ENCODE peak calls at places on chromosomes 2 and 18, in seven cellular contexts. F is GM06990, V is astrocyte, S is AG10803, G is thyroid gland, J is upper lobe of right lung, U is AG04449. D is an unnamed sample.

GRCh38 chr18:54023471-54023870 is 201.0 kb downstream of the MBD2 start:
- DNase-seq in F (no peak), V (peak), S (peak), G (no peak), J (no peak), U (peak), D (no peak)

GRCh38 chr2:70190086-70190412 is 770 bp downstream of the C2orf42 start:
- DNase-seq in F (no peak), V (no peak), S (peak), G (no peak), J (no peak), U (no peak), D (peak)

GRCh38 chr2:126050991-126051736 is 604.8 kb upstream of the GYPC start:
- DNase-seq in F (no peak), V (no peak), S (no peak), G (no peak), J (no peak), U (no peak), D (no peak)

GRCh38 chr18:58447342-58448190 is 181.3 kb downstream of the ALPK2 start:
- DNase-seq in F (no peak), V (peak), S (peak), G (peak), J (no peak), U (no peak), D (no peak)

GRCh38 chr2:73111300-73112025 is 1.3 kb downstream of the RAB11FIP5 start:
- DNase-seq in F (no peak), V (peak), S (no peak), G (peak), J (peak), U (no peak), D (no peak)

GRCh38 chr18:47752796-47753645 is 177.4 kb downstream of the SMAD2 start:
- DNase-seq in F (no peak), V (no peak), S (no peak), G (no peak), J (no peak), U (no peak), D (no peak)

GRCh38 chr2:178101321-178102079 is 10.7 kb upstream of the RBM45 start:
- DNase-seq in F (no peak), V (no peak), S (no peak), G (no peak), J (no peak), U (no peak), D (no peak)

GRCh38 chr2:181784556-181784955 is 104.2 kb upstream of the NEUROD1 start:
- DNase-seq in F (no peak), V (peak), S (peak), G (no peak), J (no peak), U (no peak), D (no peak)

GRCh38 chr2:197034969-197035368 is 108.5 kb upstream of the PGAP1 start:
- DNase-seq in F (no peak), V (no peak), S (no peak), G (no peak), J (no peak), U (no peak), D (no peak)

GRCh38 chr2:23697676-23698075 is 229.2 kb downstream of the ATAD2B start:
- DNase-seq in F (no peak), V (peak), S (no peak), G (no peak), J (no peak), U (no peak), D (no peak)

GRCh38 chr2:206988884-206989283 is 49.6 kb downstream of the CPO start:
- DNase-seq in F (no peak), V (no peak), S (no peak), G (no peak), J (no peak), U (no peak), D (no peak)

GRCh38 chr2:96142217-96143113 is 2.8 kb downstream of the DUSP2 start:
- DNase-seq in F (peak), V (no peak), S (no peak), G (no peak), J (no peak), U (no peak), D (no peak)

GRCh38 chr2:7437122-7437521 is 519.9 kb downstream of the RNF144A start:
- DNase-seq in F (no peak), V (no peak), S (no peak), G (no peak), J (no peak), U (no peak), D (no peak)

GRCh38 chr2:233414777-233415570 is 60.7 kb downstream of the DGKD start:
- DNase-seq in F (no peak), V (peak), S (peak), G (peak), J (no peak), U (no peak), D (peak)

GRCh38 chr2:216666461-216667233 is 28.7 kb downstream of the IGFBP5 start:
- DNase-seq in F (peak), V (peak), S (peak), G (peak), J (peak), U (no peak), D (no peak)

GRCh38 chr18:48486762-48487161 is 52.1 kb upstream of the CTIF start:
- DNase-seq in F (no peak), V (peak), S (peak), G (no peak), J (no peak), U (peak), D (no peak)

GRCh38 chr2:178163395-178163794 is 30.9 kb upstream of the OSBPL6 start:
- DNase-seq in F (no peak), V (no peak), S (no peak), G (no peak), J (no peak), U (no peak), D (no peak)

GRCh38 chr2:73836141-73836943 is 7.6 kb downstream of the STAMBP start:
- DNase-seq in F (no peak), V (no peak), S (no peak), G (peak), J (no peak), U (no peak), D (no peak)

GRCh38 chr2:174329157-174329715 is 5.5 kb upstream of the SP9 start:
- DNase-seq in F (no peak), V (no peak), S (no peak), G (no peak), J (no peak), U (no peak), D (no peak)

GRCh38 chr2:78908973-78909372 is 116.5 kb upstream of the REG3G start:
- DNase-seq in F (no peak), V (no peak), S (no peak), G (no peak), J (no peak), U (no peak), D (no peak)

GRCh38 chr2:160039166-160039903 is 23.1 kb downstream of the PLA2R1 start:
- DNase-seq in F (no peak), V (peak), S (peak), G (peak), J (no peak), U (peak), D (no peak)

GRCh38 chr2:9336209-9336533 is 87.2 kb downstream of the ITGB1BP1 start:
- DNase-seq in F (no peak), V (peak), S (no peak), G (no peak), J (no peak), U (no peak), D (no peak)

GRCh38 chr2:168948621-168949212 is 47.6 kb downstream of the G6PC2 start:
- DNase-seq in F (no peak), V (no peak), S (no peak), G (no peak), J (no peak), U (no peak), D (no peak)

GRCh38 chr2:47903781-47904447 is 2.4 kb downstream of the FBXO11 start:
- DNase-seq in F (no peak), V (no peak), S (no peak), G (no peak), J (no peak), U (no peak), D (no peak)

GRCh38 chr2:22626621-22627020 is 758.4 kb upstream of the KLHL29 start:
- DNase-seq in F (no peak), V (no peak), S (no peak), G (no peak), J (no peak), U (no peak), D (no peak)

GRCh38 chr2:13091463-13091862 is 374.7 kb downstream of the TRIB2 start:
- DNase-seq in F (no peak), V (peak), S (no peak), G (no peak), J (no peak), U (no peak), D (no peak)

GRCh38 chr2:108492364-108492763 is 41.9 kb upstream of the LIMS1 start:
- DNase-seq in F (no peak), V (peak), S (peak), G (no peak), J (no peak), U (peak), D (no peak)

GRCh38 chr18:63131106-63131943 is 188.2 kb downstream of the BCL2 start:
- DNase-seq in F (no peak), V (peak), S (peak), G (peak), J (no peak), U (no peak), D (no peak)

GRCh38 chr2:144924827-144925226 is 404.9 kb upstream of the ZEB2 start:
- DNase-seq in F (no peak), V (no peak), S (no peak), G (no peak), J (no peak), U (no peak), D (no peak)

GRCh38 chr2:144925886-144926285 is 406.0 kb upstream of the ZEB2 start:
- DNase-seq in F (no peak), V (no peak), S (no peak), G (no peak), J (no peak), U (no peak), D (no peak)

GRCh38 chr2:144922519-144922918 is 402.6 kb upstream of the ZEB2 start:
- DNase-seq in F (no peak), V (no peak), S (no peak), G (no peak), J (no peak), U (no peak), D (no peak)

DNA sequence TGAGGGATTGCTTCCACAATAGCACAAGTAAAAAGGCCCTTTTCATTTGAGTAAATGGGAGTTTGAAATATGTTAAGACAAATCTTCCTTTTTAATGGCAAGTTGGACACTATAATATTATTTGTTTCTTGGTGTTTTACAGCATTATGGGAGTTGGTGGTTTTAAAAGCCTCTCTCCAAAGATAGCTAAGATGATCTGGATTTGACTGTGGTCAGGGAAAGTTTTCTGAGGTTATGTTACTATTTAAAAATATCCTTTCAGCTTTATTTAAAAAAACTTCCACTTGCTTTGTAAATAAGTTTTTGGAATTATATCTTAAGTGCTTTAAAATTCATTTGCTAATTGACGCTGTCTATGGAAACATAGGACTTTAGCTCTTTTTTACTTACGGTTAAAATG is 401.2 kb upstream of the ZEB2 start:
- DNase-seq in F (no peak), V (no peak), S (no peak), G (no peak), J (no peak), U (no peak), D (no peak)
- TF ChIP-seq CTCF in F (no peak), V (no peak), S (no peak), G (no peak), J (no peak), U (no peak), D (no peak)

DNA sequence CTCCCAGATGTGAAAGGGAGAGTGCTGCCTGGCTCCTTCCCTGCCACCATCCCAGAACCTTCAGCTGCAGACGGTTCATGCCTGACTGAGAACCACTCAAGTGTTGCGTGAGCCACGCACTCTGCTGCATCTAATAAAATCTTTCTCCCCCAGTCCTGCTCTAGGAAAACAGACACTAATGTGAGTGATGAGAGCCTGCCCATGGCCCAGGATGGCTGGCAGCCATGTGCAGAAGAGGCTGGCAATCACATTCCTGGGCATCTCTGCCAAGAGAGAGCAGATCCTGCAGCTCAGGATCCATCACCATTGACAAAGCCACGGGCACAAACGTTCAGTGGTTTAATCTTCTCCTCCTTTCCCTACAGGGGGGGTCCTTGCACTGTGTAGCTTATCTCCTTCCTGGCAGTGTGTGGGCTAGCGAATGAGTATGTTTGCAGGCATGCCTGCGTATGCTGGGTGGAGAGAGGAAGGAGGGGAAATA is 477.5 kb downstream of the SLC4A3 start:
- DNase-seq in F (no peak), V (peak), S (peak), G (peak), J (no peak), U (peak), D (no peak)
- TF ChIP-seq CTCF in F (no peak), V (peak), S (peak), G (no peak), J (no peak), U (peak), D (peak)

GRCh38 chr2:120223034-120223912 is at the start of gene TMEM185B:
- DNase-seq in F (peak), V (peak), S (peak), G (peak), J (peak), U (no peak), D (peak)
- TF ChIP-seq CTCF in F (peak), V (no peak), S (peak), G (peak), J (no peak), U (peak), D (peak)

GRCh38 chr2:104033399-104033798 is 820.5 kb upstream of the POU3F3 start:
- DNase-seq in F (no peak), V (no peak), S (no peak), G (no peak), J (no peak), U (no peak), D (no peak)
- TF ChIP-seq CTCF in F (peak), V (peak), S (peak), G (no peak), J (peak), U (no peak), D (peak)

GRCh38 chr2:171345971-171346722 is 87.6 kb downstream of the METTL8 start:
- DNase-seq in F (no peak), V (no peak), S (no peak), G (no peak), J (no peak), U (no peak), D (no peak)

GRCh38 chr2:171346723-171347104 is 87.1 kb downstream of the METTL8 start:
- DNase-seq in F (no peak), V (no peak), S (no peak), G (no peak), J (no peak), U (no peak), D (no peak)

GRCh38 chr2:171347591-171348032 is 86.2 kb downstream of the METTL8 start:
- DNase-seq in F (no peak), V (peak), S (peak), G (no peak), J (no peak), U (peak), D (no peak)

GRCh38 chr2:171348056-171348455 is 85.7 kb downstream of the METTL8 start:
- DNase-seq in F (no peak), V (no peak), S (peak), G (no peak), J (no peak), U (no peak), D (no peak)

GRCh38 chr2:171347158-171347557 is 86.6 kb downstream of the METTL8 start:
- DNase-seq in F (peak), V (peak), S (peak), G (no peak), J (no peak), U (no peak), D (no peak)
- TF ChIP-seq CTCF in F (no peak), V (peak), S (no peak), G (no peak), J (no peak), U (no peak), D (peak)

GRCh38 chr18:40415224-40415791 is 1539.7 kb upstream of the PIK3C3 start:
- DNase-seq in F (no peak), V (no peak), S (no peak), G (no peak), J (no peak), U (no peak), D (no peak)
- TF ChIP-seq CTCF in F (no peak), V (no peak), S (no peak), G (no peak), J (no peak), U (no peak), D (no peak)

GRCh38 chr18:3379685-3380084 is 70.3 kb upstream of the TGIF1 start:
- DNase-seq in F (no peak), V (no peak), S (no peak), G (no peak), J (no peak), U (no peak), D (no peak)

GRCh38 chr18:3383381-3383915 is 66.5 kb upstream of the TGIF1 start:
- DNase-seq in F (no peak), V (peak), S (no peak), G (no peak), J (no peak), U (no peak), D (no peak)

GRCh38 chr18:3384664-3385189 is 65.2 kb upstream of the TGIF1 start:
- DNase-seq in F (peak), V (no peak), S (no peak), G (no peak), J (no peak), U (no peak), D (no peak)

DNA sequence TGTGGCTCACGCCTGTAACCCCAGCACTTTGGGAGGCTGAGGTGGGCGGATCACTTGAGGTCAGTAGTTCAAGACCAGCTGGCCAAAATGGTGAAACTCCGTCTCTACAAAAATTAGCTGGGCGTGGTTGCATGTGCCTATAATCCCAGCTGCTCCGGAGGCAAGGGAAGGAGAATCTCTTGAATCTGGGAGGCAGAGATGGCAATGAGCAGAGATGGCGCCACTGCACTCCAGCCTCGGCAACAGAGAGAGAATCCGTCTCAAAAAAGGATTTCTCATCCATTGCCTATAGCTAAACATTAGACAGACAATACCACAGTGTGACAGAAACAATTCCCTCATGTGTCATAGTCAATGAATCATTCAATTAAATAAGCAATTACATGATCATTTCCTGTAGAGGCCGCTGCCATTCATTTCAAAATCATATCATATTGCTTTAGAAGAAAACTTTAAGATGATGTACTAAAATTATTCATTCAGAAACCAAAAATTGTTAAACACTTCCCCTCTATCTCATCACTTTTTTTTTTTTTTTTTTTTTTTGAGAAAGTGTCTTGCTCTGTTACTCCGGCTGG is 69.5 kb upstream of the TGIF1 start:
- DNase-seq in F (peak), V (peak), S (no peak), G (no peak), J (no peak), U (no peak), D (no peak)
- TF ChIP-seq CTCF in F (no peak), V (peak), S (peak), G (no peak), J (peak), U (no peak), D (peak)

DNA sequence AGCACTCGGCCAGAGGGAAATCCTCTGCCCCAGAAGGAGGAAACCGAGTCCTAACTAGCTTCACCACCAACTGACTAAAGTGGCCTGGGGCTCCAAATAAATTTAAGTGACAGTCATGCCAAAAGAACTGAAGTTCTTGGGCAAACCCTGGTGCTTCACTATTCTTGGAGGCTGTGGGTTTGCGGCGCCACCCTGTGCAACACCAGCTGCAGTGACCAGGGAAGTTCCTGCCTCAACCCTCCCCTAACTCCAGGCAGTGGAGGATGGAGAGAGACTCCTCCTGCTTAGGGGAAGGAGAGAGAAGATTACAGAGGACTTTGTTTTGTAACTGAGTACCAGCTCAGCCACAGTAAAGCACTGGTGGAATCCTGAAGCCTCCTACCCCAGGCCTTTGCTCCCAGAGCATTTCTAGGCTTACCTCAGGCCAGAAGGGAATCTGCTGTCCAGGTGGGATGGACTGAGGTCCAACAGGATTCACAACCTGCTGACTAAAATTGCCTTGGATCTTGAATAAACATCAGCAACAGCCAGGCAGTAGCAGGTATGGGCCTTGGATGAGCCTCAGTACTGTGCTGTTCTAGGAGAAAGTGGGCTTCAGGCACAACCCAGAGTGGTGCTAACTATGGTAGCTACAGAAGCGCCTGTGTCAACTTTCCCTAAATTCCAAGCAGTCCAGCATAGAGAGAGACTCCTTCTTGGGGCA is 29.4 kb upstream of the BMP10 start:
- DNase-seq in F (no peak), V (no peak), S (no peak), G (no peak), J (no peak), U (no peak), D (no peak)
- TF ChIP-seq CTCF in F (no peak), V (no peak), S (peak), G (no peak), J (no peak), U (no peak), D (no peak)

D was measured in osteocyte.